ENCODE peak calls at places on chromosomes 3 and 15, in four cellular contexts. One of them, this sample, is unnamed.
A peak's percentile ranks its signal among the peaks of the same experiment; 100 is the strongest.

GRCh38 chr15:89114974-89115373 is 26.7 kb downstream of the ABHD2 start:
- DNase-seq in Right ventricle myocardium superior: no peak
- DNase-seq in gastrocnemius medialis: no peak
- DNase-seq in nephron progenitor cell: no peak
- DNase-seq in this sample: no peak

GRCh38 chr15:94400521-94401290 is 169.3 kb downstream of the MCTP2 start:
- DNase-seq in Right ventricle myocardium superior: no peak
- DNase-seq in gastrocnemius medialis: no peak
- DNase-seq in nephron progenitor cell: no peak
- DNase-seq in this sample: no peak

GRCh38 chr3:194852836-194853508 is 167.3 kb downstream of the FAM43A start:
- DNase-seq in Right ventricle myocardium superior: no peak
- DNase-seq in gastrocnemius medialis: peak; percentile 77
- DNase-seq in nephron progenitor cell: peak; percentile 18
- DNase-seq in this sample: peak; percentile 79

GRCh38 chr3:17553080-17553479 is 189.4 kb downstream of the TBC1D5 start:
- DNase-seq in Right ventricle myocardium superior: no peak
- DNase-seq in gastrocnemius medialis: no peak
- DNase-seq in nephron progenitor cell: no peak
- DNase-seq in this sample: no peak

GRCh38 chr3:27025718-27026117 is 343.5 kb downstream of the NEK10 start:
- DNase-seq in Right ventricle myocardium superior: peak; percentile 35
- DNase-seq in gastrocnemius medialis: no peak
- DNase-seq in nephron progenitor cell: no peak
- DNase-seq in this sample: no peak

GRCh38 chr3:38030126-38031021 is 932 bp upstream of the PLCD1 start:
- DNase-seq in Right ventricle myocardium superior: no peak
- DNase-seq in gastrocnemius medialis: no peak
- DNase-seq in nephron progenitor cell: no peak
- DNase-seq in this sample: no peak

GRCh38 chr3:134313839-134314587 is 60.2 kb downstream of the AMOTL2 start:
- DNase-seq in Right ventricle myocardium superior: no peak
- DNase-seq in gastrocnemius medialis: no peak
- DNase-seq in nephron progenitor cell: no peak
- DNase-seq in this sample: peak; percentile 43

GRCh38 chr3:52973806-52974205 is 72.1 kb downstream of the SFMBT1 start:
- DNase-seq in Right ventricle myocardium superior: no peak
- DNase-seq in gastrocnemius medialis: no peak
- DNase-seq in nephron progenitor cell: no peak
- DNase-seq in this sample: no peak

GRCh38 chr3:178385280-178385952 is 150.8 kb upstream of the KCNMB2 start:
- DNase-seq in Right ventricle myocardium superior: no peak
- DNase-seq in gastrocnemius medialis: no peak
- DNase-seq in nephron progenitor cell: peak; percentile 40
- DNase-seq in this sample: no peak

GRCh38 chr3:149575213-149575961 is 82.4 kb downstream of the WWTR1 start:
- DNase-seq in Right ventricle myocardium superior: peak; percentile 66
- DNase-seq in gastrocnemius medialis: no peak
- DNase-seq in nephron progenitor cell: no peak
- DNase-seq in this sample: no peak

GRCh38 chr3:86923071-86923476 is 67.9 kb downstream of the VGLL3 start:
- DNase-seq in Right ventricle myocardium superior: no peak
- DNase-seq in gastrocnemius medialis: no peak
- DNase-seq in nephron progenitor cell: no peak
- DNase-seq in this sample: no peak

GRCh38 chr15:39595621-39596221 is 14.8 kb downstream of the THBS1 start:
- DNase-seq in Right ventricle myocardium superior: no peak
- DNase-seq in gastrocnemius medialis: no peak
- DNase-seq in nephron progenitor cell: no peak
- DNase-seq in this sample: no peak

GRCh38 chr3:148379763-148380162 is 317.9 kb upstream of the AGTR1 start:
- DNase-seq in Right ventricle myocardium superior: no peak
- DNase-seq in gastrocnemius medialis: no peak
- DNase-seq in nephron progenitor cell: peak; percentile 6
- DNase-seq in this sample: no peak

GRCh38 chr3:187368765-187369450 is 723 bp downstream of the RTP4 start:
- DNase-seq in Right ventricle myocardium superior: no peak
- DNase-seq in gastrocnemius medialis: no peak
- DNase-seq in nephron progenitor cell: no peak
- DNase-seq in this sample: no peak

GRCh38 chr3:73614385-73614784 is 10.4 kb downstream of the PDZRN3 start:
- DNase-seq in Right ventricle myocardium superior: no peak
- DNase-seq in gastrocnemius medialis: peak; percentile 77
- DNase-seq in nephron progenitor cell: no peak
- DNase-seq in this sample: no peak

GRCh38 chr3:71968491-71968890 is 183.5 kb upstream of the PROK2 start:
- DNase-seq in Right ventricle myocardium superior: no peak
- DNase-seq in gastrocnemius medialis: no peak
- DNase-seq in nephron progenitor cell: no peak
- DNase-seq in this sample: no peak

GRCh38 chr3:194267744-194268658 is 83.1 kb downstream of the CPN2 start:
- DNase-seq in Right ventricle myocardium superior: peak; percentile 87
- DNase-seq in gastrocnemius medialis: no peak
- DNase-seq in nephron progenitor cell: no peak
- DNase-seq in this sample: peak; percentile 70

GRCh38 chr15:72196409-72197044 is 1.1 kb downstream of the GRAMD2A start:
- DNase-seq in Right ventricle myocardium superior: no peak
- DNase-seq in gastrocnemius medialis: no peak
- DNase-seq in nephron progenitor cell: no peak
- DNase-seq in this sample: peak; percentile 66

GRCh38 chr15:85749261-85750151 is 45.2 kb downstream of the KLHL25 start:
- DNase-seq in Right ventricle myocardium superior: peak; percentile 79
- DNase-seq in gastrocnemius medialis: peak; percentile 53
- DNase-seq in nephron progenitor cell: no peak
- DNase-seq in this sample: peak; percentile 68

GRCh38 chr3:86801921-86802320 is 189.0 kb downstream of the VGLL3 start:
- DNase-seq in Right ventricle myocardium superior: no peak
- DNase-seq in gastrocnemius medialis: no peak
- DNase-seq in nephron progenitor cell: no peak
- DNase-seq in this sample: no peak

GRCh38 chr15:89898628-89899302 is 5.0 kb upstream of the AP3S2 start:
- DNase-seq in Right ventricle myocardium superior: no peak
- DNase-seq in gastrocnemius medialis: no peak
- DNase-seq in nephron progenitor cell: peak; percentile 32
- DNase-seq in this sample: no peak

GRCh38 chr3:30768703-30769550 is 125.5 kb downstream of the GADL1 start:
- DNase-seq in Right ventricle myocardium superior: peak; percentile 82
- DNase-seq in gastrocnemius medialis: peak; percentile 35
- DNase-seq in nephron progenitor cell: peak; percentile 83
- DNase-seq in this sample: peak; percentile 83

GRCh38 chr3:41418961-41419691 is 219.8 kb downstream of the CTNNB1 start:
- DNase-seq in Right ventricle myocardium superior: no peak
- DNase-seq in gastrocnemius medialis: no peak
- DNase-seq in nephron progenitor cell: no peak
- DNase-seq in this sample: no peak

GRCh38 chr3:106825962-106826605 is 551.2 kb upstream of the CCDC54 start:
- DNase-seq in Right ventricle myocardium superior: no peak
- DNase-seq in gastrocnemius medialis: no peak
- DNase-seq in nephron progenitor cell: no peak
- DNase-seq in this sample: no peak

This sample was measured in spleen.